ENCODE peak calls at places on chromosome X, in five cellular contexts. I, C, J, G and Z are unnamed samples.

GRCh38 chrX:108268434-108269080 is 169.7 kb downstream of the COL4A6 start:
- DNase-seq in I (no peak), C (peak; percentile 3), J (no peak), G (no peak), Z (no peak)

GRCh38 chrX:1444896-1445480 is 7.7 kb downstream of the ASMTL start:
- DNase-seq in I (peak; percentile 13), C (no peak), J (no peak), G (no peak), Z (peak; percentile 12)

GRCh38 chrX:15816886-15817285 is 26.6 kb downstream of the ZRSR2 start:
- DNase-seq in I (no peak), C (no peak), J (no peak), G (no peak), Z (peak; percentile 23)

GRCh38 chrX:141732031-141732430 is 33.5 kb upstream of the SPANXD start:
- DNase-seq in I (no peak), C (no peak), J (no peak), G (no peak), Z (no peak)

GRCh38 chrX:77003956-77004355 is 443.2 kb upstream of the FGF16 start:
- DNase-seq in I (no peak), C (no peak), J (no peak), G (no peak), Z (no peak)

GRCh38 chrX:1451251-1451675 is 1.4 kb downstream of the ASMTL start:
- DNase-seq in I (no peak), C (no peak), J (no peak), G (no peak), Z (peak; percentile 12)

GRCh38 chrX:131366387-131366786 is 77.3 kb upstream of the IGSF1 start:
- DNase-seq in I (no peak), C (peak; percentile 5), J (peak; percentile 1), G (no peak), Z (no peak)

GRCh38 chrX:120763269-120763668 is 112.4 kb downstream of the CT47B1 start:
- DNase-seq in I (no peak), C (no peak), J (no peak), G (no peak), Z (no peak)

GRCh38 chrX:139554991-139555675 is 24.6 kb downstream of the F9 start:
- DNase-seq in I (no peak), C (no peak), J (no peak), G (peak; percentile 42), Z (peak; percentile 38)

GRCh38 chrX:1434871-1435240 is 17.9 kb downstream of the ASMTL start:
- DNase-seq in I (no peak), C (no peak), J (no peak), G (no peak), Z (no peak)

GRCh38 chrX:131841496-131842410 is 181.3 kb upstream of the STK26 start:
- DNase-seq in I (no peak), C (peak; percentile 12), J (peak; percentile 66), G (peak; percentile 49), Z (no peak)

GRCh38 chrX:46574337-46574940 is 874 bp downstream of the CHST7 start:
- DNase-seq in I (peak; percentile 58), C (no peak), J (peak; percentile 48), G (peak; percentile 58), Z (peak; percentile 85)
- TF ChIP-seq POLR2A in I (no peak), C (no peak), J (peak; percentile 10), G (no peak), Z (no peak)

GRCh38 chrX:106748377-106748776 is 21.9 kb downstream of the RNF128 start:
- DNase-seq in I (no peak), C (no peak), J (no peak), G (no peak), Z (no peak)

GRCh38 chrX:106751407-106751806 is 24.9 kb downstream of the RNF128 start:
- DNase-seq in I (no peak), C (no peak), J (no peak), G (no peak), Z (no peak)

DNA sequence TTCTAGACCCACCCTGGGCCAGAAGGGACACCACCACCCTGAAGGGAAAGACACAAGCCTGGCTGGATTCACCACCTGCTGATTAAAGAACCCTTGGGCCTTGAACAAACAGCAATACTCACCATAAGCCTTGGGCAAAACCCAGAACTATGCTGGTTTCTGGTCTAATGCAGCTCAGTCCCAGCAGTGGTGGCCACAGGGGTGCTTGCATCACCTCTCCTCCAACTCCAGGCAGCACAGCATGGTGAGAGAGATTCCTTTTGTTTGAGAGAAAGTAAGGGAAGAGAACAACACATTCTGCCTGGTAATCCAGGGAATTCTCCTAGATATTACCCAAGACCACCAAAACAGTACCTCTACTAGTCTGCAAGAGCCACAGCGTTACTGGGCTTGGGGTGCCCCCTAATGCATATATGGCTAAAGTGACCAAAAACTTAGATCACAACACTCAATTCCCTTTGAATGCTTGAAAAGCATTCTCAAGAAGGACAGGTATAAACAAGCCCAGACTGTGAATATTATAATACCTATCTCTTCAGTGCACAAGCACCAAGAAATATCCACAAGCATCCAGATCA is 25.7 kb downstream of the RNF128 start:
- DNase-seq in I (no peak), C (no peak), J (peak; percentile 4), G (no peak), Z (no peak)
- TF ChIP-seq CTCF in I (no peak), C (no peak), J (peak; percentile 32), G (no peak), Z (no peak)

DNA sequence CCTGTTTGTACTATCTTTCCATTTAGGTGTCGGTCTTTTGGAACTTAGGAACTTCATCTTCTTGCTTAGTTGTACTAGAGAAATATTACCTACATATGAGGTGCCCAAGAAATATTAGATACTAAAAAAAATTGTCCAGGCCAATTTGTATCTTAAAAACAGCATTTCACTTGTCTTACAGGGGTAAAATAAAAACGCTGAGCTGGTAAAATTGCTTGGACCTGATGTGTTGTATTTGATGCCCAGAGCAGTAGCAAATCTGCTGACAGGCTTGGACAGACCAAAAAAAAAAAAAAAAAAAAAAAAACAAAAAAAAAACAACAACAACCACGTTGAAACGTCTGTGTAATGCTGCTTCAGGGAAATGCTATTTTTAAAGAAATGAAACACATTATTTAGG is 150.4 kb upstream of the ARX start:
- DNase-seq in I (no peak), C (no peak), J (no peak), G (no peak), Z (no peak)
- H3K27ac ChIP-seq in I (no peak overlapping the region), C (no peak overlapping the region), J (no peak overlapping the region), G (no peak overlapping the region), Z (no peak overlapping the region)

DNA sequence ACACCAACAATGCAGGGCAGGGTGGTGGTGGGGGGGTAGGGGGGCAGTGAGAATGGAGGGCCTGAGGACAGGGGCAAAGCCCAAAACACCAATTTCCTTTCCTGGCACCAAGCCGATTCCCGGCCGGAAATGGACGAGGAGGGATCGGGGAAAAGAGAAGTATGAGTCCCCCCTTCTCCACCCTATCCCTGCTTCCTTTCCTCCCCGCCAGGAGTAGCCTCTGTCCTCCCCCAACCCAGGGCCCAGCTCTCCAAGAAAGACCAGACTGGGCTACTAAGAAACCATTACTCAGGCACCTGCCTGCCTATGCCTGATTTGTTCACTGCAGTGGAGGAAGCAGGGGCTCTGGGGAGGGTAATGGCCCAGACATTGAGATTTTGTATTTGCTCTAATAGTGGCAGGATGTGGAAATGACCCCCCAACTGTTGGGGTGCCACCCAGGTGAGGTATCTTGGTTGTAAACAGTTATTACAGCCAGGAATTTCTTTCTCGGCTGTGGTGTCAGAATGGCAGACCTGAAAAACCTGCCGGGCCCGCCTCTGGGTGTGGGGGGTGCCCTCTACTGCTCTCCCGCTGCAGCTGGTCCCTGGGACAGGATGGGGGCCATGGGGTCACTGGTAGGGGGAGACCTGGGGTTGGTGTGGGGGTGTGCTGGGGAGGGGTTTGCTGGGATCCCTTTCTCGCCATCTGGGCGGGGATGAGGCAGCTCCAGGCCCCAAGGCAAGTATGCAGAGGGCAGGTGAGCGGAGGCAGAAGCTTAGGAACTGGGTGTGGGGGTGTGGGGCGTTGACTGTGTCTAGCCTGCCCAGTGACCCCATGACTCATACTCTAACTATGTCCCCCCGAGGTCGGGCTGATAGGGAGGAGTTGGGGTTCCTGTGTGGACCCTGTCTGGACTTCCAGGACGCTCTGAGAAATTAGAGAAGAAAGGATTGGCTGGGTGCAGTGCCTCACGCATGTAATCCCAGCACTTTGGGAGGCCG is 701 bp downstream of the CCDC120 start:
- DNase-seq in I (no peak), C (peak; percentile 22), J (no peak), G (no peak), Z (peak; percentile 45)
- TF ChIP-seq POLR2A in I (no peak), C (no peak), J (no peak), G (no peak), Z (no peak)

DNA sequence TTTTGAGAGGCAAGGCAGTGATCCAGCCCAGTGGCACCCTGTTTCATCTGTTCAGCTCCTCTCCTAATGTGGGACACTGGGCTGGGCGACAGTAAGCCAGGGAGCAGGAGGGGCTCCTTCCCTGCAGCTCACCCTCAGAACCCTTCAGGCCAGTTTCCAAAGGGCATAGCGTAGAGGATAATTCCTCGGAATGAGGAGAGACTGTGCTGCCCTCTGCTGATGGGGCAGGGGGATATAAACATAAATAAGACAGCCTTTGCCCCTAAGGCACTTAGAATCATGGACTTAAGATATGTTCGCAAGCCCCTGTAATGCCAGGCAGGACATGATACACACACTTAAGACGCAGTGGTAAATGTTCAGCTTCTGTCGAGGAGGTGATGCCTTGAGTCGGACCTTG is 27.9 kb upstream of the ZNF185 start:
- DNase-seq in I (no peak), C (no peak), J (no peak), G (no peak), Z (no peak)
- TF ChIP-seq CTCF in I (no peak), C (no peak), J (no peak), G (no peak), Z (no peak)

GRCh38 chrX:123993904-123994635 is 32.6 kb downstream of the STAG2 start:
- DNase-seq in I (no peak), C (no peak), J (no peak), G (no peak), Z (no peak)
- H3K27ac ChIP-seq in I (no peak overlapping the region), C (no peak overlapping the region), J (no peak overlapping the region), G (no peak overlapping the region), Z (no peak overlapping the region)

GRCh38 chrX:66163849-66164401 is at the start of gene HEPH:
- DNase-seq in I (peak; percentile 37), C (no peak), J (no peak), G (peak; percentile 41), Z (no peak)
- TF ChIP-seq POLR2A in I (no peak), C (no peak), J (no peak), G (no peak), Z (no peak)

DNA sequence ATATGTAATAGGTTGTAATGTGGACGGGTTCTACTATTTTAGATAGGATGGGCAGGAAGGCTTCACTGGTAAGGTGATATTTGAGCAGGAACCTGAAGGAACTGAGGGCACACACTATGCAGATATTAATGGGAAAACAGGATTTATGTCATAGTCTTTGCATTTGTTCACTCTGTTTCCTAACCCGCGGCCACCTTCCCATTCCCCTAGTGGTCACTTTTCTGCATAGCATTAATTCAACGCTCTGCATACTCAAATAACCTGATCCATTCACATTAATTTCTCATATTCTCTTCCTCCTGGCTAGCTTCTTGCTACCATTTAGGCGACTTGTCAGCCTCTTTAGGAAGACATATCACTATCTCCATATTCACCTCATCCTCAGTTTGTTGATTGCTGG is 61.5 kb downstream of the GSPT2 start:
- DNase-seq in I (no peak), C (no peak), J (peak; percentile 9), G (no peak), Z (no peak)
- TF ChIP-seq CTCF in I (no peak), C (no peak), J (no peak), G (no peak), Z (no peak)

GRCh38 chrX:111180750-111181240 is 84.8 kb downstream of the PAK3 start:
- DNase-seq in I (no peak), C (no peak), J (no peak), G (no peak), Z (no peak)
- H3K27ac ChIP-seq in I (no peak overlapping the region), C (no peak overlapping the region), J (no peak overlapping the region), G (no peak overlapping the region), Z (no peak overlapping the region)

GRCh38 chrX:36859231-36859630 is 148.9 kb upstream of the FAM47C start:
- DNase-seq in I (no peak), C (no peak), J (no peak), G (no peak), Z (no peak)

GRCh38 chrX:36856849-36857248 is 151.3 kb upstream of the FAM47C start:
- DNase-seq in I (no peak), C (no peak), J (peak; percentile 4), G (no peak), Z (no peak)
- TF ChIP-seq POLR2A in I (no peak), C (no peak), J (no peak), G (no peak), Z (no peak)